ENCODE peak calls at places on chromosome 21, in five cellular contexts. H, R, K, I and Q are unnamed samples.

GRCh38 chr21:35217504-35218060 is 168.5 kb upstream of the RUNX1 start:
- DNase-seq in I (peak), K (no peak), R (peak), H (no peak), Q (no peak)

GRCh38 chr21:36630485-36631206 is 68.3 kb upstream of the SIM2 start:
- DNase-seq in H (peak), K (peak), I (peak), R (peak), Q (peak)

GRCh38 chr21:34530264-34530663 is 18.3 kb upstream of the KCNE1 start:
- DNase-seq in R (no peak), H (no peak), I (no peak), K (no peak), Q (no peak)

GRCh38 chr21:33451634-33452071 is 28.1 kb downstream of the TMEM50B start:
- DNase-seq in H (no peak), R (no peak), K (no peak), I (no peak), Q (no peak)

GRCh38 chr21:26881504-26882228 is 36.5 kb upstream of the ADAMTS1 start:
- DNase-seq in I (peak), H (no peak), R (no peak), K (no peak), Q (no peak)

GRCh38 chr21:46399129-46399528 is 59.6 kb upstream of the DIP2A start:
- DNase-seq in K (no peak), H (no peak), I (no peak), R (no peak), Q (no peak)

GRCh38 chr21:45378258-45378966 is 26.6 kb upstream of the COL18A1 start:
- DNase-seq in H (no peak), I (no peak), R (no peak), K (no peak), Q (no peak)

GRCh38 chr21:42209801-42210479 is 9.0 kb upstream of the ABCG1 start:
- DNase-seq in H (no peak), K (peak), I (no peak), R (no peak), Q (no peak)

GRCh38 chr21:34892196-34892595 is 156.9 kb downstream of the RUNX1 start:
- DNase-seq in I (no peak), K (no peak), R (no peak), H (no peak), Q (peak)

GRCh38 chr21:31938330-31939301 is 65.8 kb downstream of the HUNK start:
- DNase-seq in R (no peak), H (no peak), I (no peak), K (no peak), Q (no peak)

GRCh38 chr21:31898898-31899630 is 26.2 kb downstream of the HUNK start:
- DNase-seq in R (no peak), H (no peak), K (no peak), I (no peak), Q (no peak)

GRCh38 chr21:20570824-20571232 is 427.4 kb upstream of the NCAM2 start:
- DNase-seq in R (no peak), K (peak), H (no peak), I (no peak), Q (no peak)

GRCh38 chr21:45474323-45474950 is 67.8 kb downstream of the SLC19A1 start:
- DNase-seq in K (no peak), I (no peak), H (no peak), R (no peak), Q (no peak)

GRCh38 chr21:18253809-18254208 is 9.2 kb downstream of the CHODL start:
- DNase-seq in K (no peak), R (no peak), H (no peak), I (no peak), Q (no peak)